ENCODE peak calls at places on chromosomes 2 and 18, in four cellular contexts. H, X, U and N are unnamed samples.

GRCh38 chr2:237120956-237121720 is 35.4 kb downstream of the COPS8 start:
- DNase-seq in X (no peak), H (no peak), U (no peak), N (no peak)

GRCh38 chr2:216066255-216066654 is 15.4 kb downstream of the PECR start:
- DNase-seq in U (no peak), X (no peak), H (no peak), N (no peak)

GRCh38 chr18:3499498-3499897 is 49.5 kb downstream of the TGIF1 start:
- DNase-seq in X (no peak), U (peak), H (no peak), N (peak)

GRCh38 chr2:108612514-108613183 is 78.4 kb downstream of the LIMS1 start:
- DNase-seq in U (no peak), X (peak), H (no peak), N (no peak)

GRCh38 chr2:78023356-78023755 is 501.2 kb upstream of the LRRTM4 start:
- DNase-seq in H (no peak), X (no peak), U (no peak), N (no peak)

GRCh38 chr2:120976501-120977307 is 241.0 kb downstream of the GLI2 start:
- DNase-seq in X (no peak), H (no peak), U (peak), N (no peak)

GRCh38 chr2:225041871-225042799 is at the start of gene DOCK10:
- DNase-seq in H (peak), U (peak), X (no peak), N (no peak)

GRCh38 chr2:68799615-68800400 is 65.2 kb downstream of the ARHGAP25 start:
- DNase-seq in U (peak), H (no peak), X (no peak), N (no peak)

GRCh38 chr2:182038579-182038978 is 52.9 kb downstream of the PPP1R1C start:
- DNase-seq in X (no peak), H (no peak), U (no peak), N (no peak)

GRCh38 chr2:195782156-195782555 is 125.1 kb downstream of the SLC39A10 start:
- DNase-seq in U (no peak), H (no peak), X (no peak), N (no peak)

GRCh38 chr2:169001116-169001815 is 29.9 kb downstream of the ABCB11 start:
- DNase-seq in H (no peak), X (no peak), U (no peak), N (no peak)

GRCh38 chr2:217434183-217434620 is 568.6 kb downstream of the TNS1 start:
- DNase-seq in U (peak), H (peak), X (peak), N (peak)

GRCh38 chr18:49563130-49563540 is 1.3 kb downstream of the LIPG start:
- DNase-seq in X (no peak), U (no peak), H (no peak), N (no peak)

GRCh38 chr2:105748564-105748963 is 3.9 kb downstream of the NCK2 start:
- DNase-seq in H (no peak), X (no peak), U (no peak), N (no peak)

GRCh38 chr2:105749583-105750399 is 5.1 kb downstream of the NCK2 start:
- DNase-seq in X (no peak), U (no peak), H (no peak), N (no peak)

GRCh38 chr2:105746177-105747080 is 1.7 kb downstream of the NCK2 start:
- DNase-seq in H (peak), U (peak), X (peak), N (peak)

GRCh38 chr2:105747254-105747909 is 2.7 kb downstream of the NCK2 start:
- DNase-seq in X (no peak), U (no peak), H (no peak), N (no peak)

GRCh38 chr2:105747997-105748396 is 3.3 kb downstream of the NCK2 start:
- DNase-seq in U (no peak), X (no peak), H (no peak), N (no peak)
- TF ChIP-seq JUND in U (no peak), X (peak), H (no peak), N (no peak)

GRCh38 chr2:5549061-5549601 is 143.1 kb upstream of the SOX11 start:
- DNase-seq in X (no peak), H (no peak), U (no peak), N (no peak)
- TF ChIP-seq JUND in X (no peak), H (no peak), U (no peak), N (no peak)

GRCh38 chr2:14560686-14561085 is 71.8 kb upstream of the LRATD1 start:
- DNase-seq in U (no peak), H (no peak), X (no peak), N (no peak)
- TF ChIP-seq JUND in U (no peak), H (no peak), X (no peak), N (no peak)

GRCh38 chr2:190664240-190664639 is 15.4 kb downstream of the NAB1 start:
- DNase-seq in U (no peak), H (no peak), X (no peak), N (no peak)
- TF ChIP-seq JUND in U (no peak), H (no peak), X (no peak), N (no peak)

DNA sequence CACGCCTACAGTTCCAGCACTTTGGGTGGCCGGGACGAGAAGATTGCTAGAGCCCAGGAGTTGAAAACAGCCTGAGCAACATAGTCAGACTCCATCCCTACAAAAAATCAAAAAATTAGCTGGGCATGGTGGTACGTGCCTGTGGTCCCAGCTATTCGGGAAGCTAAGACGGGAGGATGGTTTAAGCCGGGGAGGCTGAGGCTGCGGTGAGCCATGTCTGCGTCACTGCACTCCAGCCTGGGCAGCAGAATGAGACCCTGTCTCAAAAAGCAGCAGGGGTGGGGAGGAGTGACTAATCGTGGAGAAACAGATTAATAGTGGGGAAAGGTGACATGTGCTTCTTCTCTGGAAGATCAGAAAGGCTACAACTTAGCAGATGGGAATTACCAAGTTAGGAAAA is 58.1 kb upstream of the GPC1 start:
- DNase-seq in X (no peak), H (no peak), U (no peak), N (no peak)
- TF ChIP-seq JUND in X (no peak), H (no peak), U (no peak), N (no peak)

GRCh38 chr2:219229375-219230200 is at the start of the genes ANKZF1 and ATG9A:
- DNase-seq in U (peak), H (peak), X (peak), N (peak)

GRCh38 chr2:219228745-219229374 is 576 bp downstream of the ATG9A start:
- DNase-seq in X (peak), U (no peak), H (no peak), N (no peak)

GRCh38 chr2:219225350-219225749 is 4.1 kb downstream of the ATG9A start:
- DNase-seq in U (no peak), H (no peak), X (no peak), N (no peak)

GRCh38 chr2:219230201-219230540 is 565 bp downstream of the ANKZF1 start:
- DNase-seq in U (peak), X (peak), H (no peak), N (no peak)

GRCh38 chr2:219228026-219228744 is 1.3 kb downstream of the ATG9A start:
- DNase-seq in X (peak), U (no peak), H (no peak), N (no peak)
- TF ChIP-seq JUND in X (no peak), U (no peak), H (no peak), N (no peak)

GRCh38 chr2:231308631-231309414 is 86.7 kb upstream of the B3GNT7 start:
- DNase-seq in H (no peak), U (no peak), X (no peak), N (no peak)
- TF ChIP-seq JUND in H (no peak), U (no peak), X (no peak), N (no peak)

GRCh38 chr18:33440011-33440383 is 524 bp downstream of the CCDC178 start:
- DNase-seq in X (peak), H (no peak), U (peak), N (peak)

GRCh38 chr18:33444699-33445098 is 4.2 kb upstream of the CCDC178 start:
- DNase-seq in H (no peak), U (peak), X (no peak), N (no peak)

DNA sequence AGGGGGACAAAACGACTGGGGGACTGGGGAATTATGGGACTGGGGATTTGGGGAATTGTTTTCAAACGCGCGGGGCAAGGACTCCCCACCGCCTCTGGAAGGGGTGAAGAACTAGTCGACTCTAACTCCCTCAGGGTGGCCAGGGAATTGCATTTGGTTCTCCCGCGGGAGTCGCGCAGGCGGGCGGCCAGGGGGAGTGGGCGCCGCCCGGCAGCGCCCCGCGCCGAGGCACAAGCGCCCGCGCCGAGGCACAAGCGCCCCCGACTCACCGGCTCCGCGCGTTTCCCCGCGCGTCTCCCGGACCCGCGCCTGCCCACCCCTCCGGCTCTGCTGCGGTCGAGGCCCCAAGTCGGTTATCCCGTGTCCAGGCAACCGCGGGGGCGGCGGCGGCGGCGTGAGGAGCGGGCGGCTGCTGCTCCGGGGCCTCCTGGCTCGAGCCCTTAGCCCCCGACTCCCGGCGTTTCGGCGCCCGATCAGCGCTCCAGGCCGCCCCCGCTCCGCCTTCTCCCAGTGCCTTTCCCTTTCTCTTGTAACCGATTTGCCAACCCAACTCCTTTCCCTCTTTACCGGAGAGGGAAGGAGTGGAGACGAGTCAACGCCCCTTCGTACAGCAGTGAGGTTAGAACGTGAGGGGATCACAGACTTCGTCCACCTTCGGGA is at the start of gene CCDC178:
- DNase-seq in U (peak), X (peak), H (no peak), N (peak)
- TF ChIP-seq JUND in U (no peak), X (no peak), H (no peak), N (no peak)

GRCh38 chr2:26244479-26245230 is at the start of the genes HADHA and HADHB:
- DNase-seq in H (peak), X (peak), U (peak), N (peak)

GRCh38 chr2:26241928-26242436 is 2.5 kb downstream of the HADHA start:
- DNase-seq in H (no peak), X (no peak), U (no peak), N (no peak)

GRCh38 chr2:26245231-26245732 is 543 bp downstream of the HADHB start:
- DNase-seq in X (peak), U (peak), H (no peak), N (no peak)

GRCh38 chr2:26245810-26246209 is 1.1 kb downstream of the HADHB start:
- DNase-seq in H (no peak), X (peak), U (no peak), N (no peak)

DNA sequence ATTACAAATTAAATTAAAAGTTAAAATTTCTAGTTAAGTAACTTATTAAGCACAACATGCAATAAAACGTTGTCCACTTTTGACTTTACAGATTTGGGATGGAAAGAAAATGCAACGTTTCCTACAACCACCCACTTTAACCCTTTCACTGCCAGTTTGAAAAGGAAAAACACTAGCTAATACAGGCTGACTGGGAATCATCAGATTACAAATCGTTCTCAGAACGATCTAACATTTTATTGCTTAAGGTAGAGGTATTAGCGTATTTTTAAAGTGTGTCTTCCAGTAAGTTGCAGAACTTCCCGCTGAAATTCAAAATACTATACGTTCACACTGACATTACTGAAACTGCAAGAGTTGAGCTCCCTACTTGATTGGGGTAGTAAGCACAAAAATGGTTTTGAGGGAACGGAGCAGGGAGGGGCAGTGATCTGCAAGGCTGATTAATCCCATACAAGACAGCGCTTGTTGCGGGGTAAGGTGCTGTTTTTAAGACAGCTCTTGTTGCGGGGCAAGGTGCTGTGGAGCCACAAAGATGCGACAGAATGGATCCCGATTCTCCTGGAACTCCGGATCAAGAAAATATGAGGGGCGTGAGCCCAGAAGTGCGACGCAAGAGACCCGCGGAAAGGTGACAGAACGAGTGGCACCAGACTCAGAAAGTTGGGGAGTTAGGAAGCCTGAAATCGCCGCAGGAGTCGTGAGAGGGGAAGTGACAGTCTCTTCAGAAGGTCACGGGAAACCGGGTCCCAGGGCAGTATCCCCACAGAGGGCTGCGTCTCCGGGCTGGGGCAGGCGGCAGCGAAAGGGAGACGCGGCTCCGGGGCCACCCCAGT is 571 bp downstream of the HADHA start:
- DNase-seq in X (peak), H (no peak), U (peak), N (no peak)
- TF ChIP-seq JUND in X (no peak), H (no peak), U (no peak), N (no peak)